ENCODE peak calls at places on chromosome 22, in six cellular contexts. One of them, this sample, is unnamed.

GRCh38 chr22:40276877-40277823 is 69.2 kb upstream of the ADSL start:
- DNase-seq in GM12865: no peak
- DNase-seq in NCI-H82: no peak
- DNase-seq in mesenchymal stem cell: peak; percentile 38
- DNase-seq in Caki2: no peak
- DNase-seq in activated CD4-positive, alpha-beta T cell treated with anti-CD3 and anti-CD28 coated beads for 36 hours: no peak
- DNase-seq in this sample: no peak

GRCh38 chr22:23789121-23789520 is 2.4 kb downstream of the SMARCB1 start:
- DNase-seq in GM12865: no peak
- DNase-seq in NCI-H82: no peak
- DNase-seq in mesenchymal stem cell: no peak
- DNase-seq in Caki2: no peak
- DNase-seq in activated CD4-positive, alpha-beta T cell treated with anti-CD3 and anti-CD28 coated beads for 36 hours: no peak
- DNase-seq in this sample: no peak

GRCh38 chr22:19825904-19826618 is 28.6 kb downstream of the GNB1L start:
- DNase-seq in GM12865: no peak
- DNase-seq in NCI-H82: no peak
- DNase-seq in mesenchymal stem cell: no peak
- DNase-seq in Caki2: no peak
- DNase-seq in activated CD4-positive, alpha-beta T cell treated with anti-CD3 and anti-CD28 coated beads for 36 hours: no peak
- DNase-seq in this sample: no peak

GRCh38 chr22:29073618-29074275 is 912 bp downstream of the KREMEN1 start:
- DNase-seq in GM12865: no peak
- DNase-seq in NCI-H82: peak; percentile 66
- DNase-seq in mesenchymal stem cell: peak; percentile 50
- DNase-seq in Caki2: no peak
- DNase-seq in activated CD4-positive, alpha-beta T cell treated with anti-CD3 and anti-CD28 coated beads for 36 hours: peak; percentile 39
- DNase-seq in this sample: no peak

GRCh38 chr22:42041784-42042183 is 28.8 kb downstream of the NAGA start:
- DNase-seq in GM12865: no peak
- DNase-seq in NCI-H82: no peak
- DNase-seq in mesenchymal stem cell: no peak
- DNase-seq in Caki2: no peak
- DNase-seq in activated CD4-positive, alpha-beta T cell treated with anti-CD3 and anti-CD28 coated beads for 36 hours: no peak
- DNase-seq in this sample: no peak

GRCh38 chr22:35986085-35986484 is 42.5 kb downstream of the RBFOX2 start:
- DNase-seq in GM12865: no peak
- DNase-seq in NCI-H82: no peak
- DNase-seq in mesenchymal stem cell: no peak
- DNase-seq in Caki2: no peak
- DNase-seq in activated CD4-positive, alpha-beta T cell treated with anti-CD3 and anti-CD28 coated beads for 36 hours: no peak
- DNase-seq in this sample: no peak

GRCh38 chr22:47187558-47187957 is 425.1 kb downstream of the TBC1D22A start:
- DNase-seq in GM12865: no peak
- DNase-seq in NCI-H82: no peak
- DNase-seq in mesenchymal stem cell: no peak
- DNase-seq in Caki2: no peak
- DNase-seq in activated CD4-positive, alpha-beta T cell treated with anti-CD3 and anti-CD28 coated beads for 36 hours: no peak
- DNase-seq in this sample: no peak

GRCh38 chr22:29478326-29479276 is 1.4 kb upstream of the NEFH start:
- DNase-seq in GM12865: no peak
- DNase-seq in NCI-H82: peak; percentile 54
- DNase-seq in mesenchymal stem cell: peak; percentile 23
- DNase-seq in Caki2: peak; percentile 57
- DNase-seq in activated CD4-positive, alpha-beta T cell treated with anti-CD3 and anti-CD28 coated beads for 36 hours: peak; percentile 53
- DNase-seq in this sample: no peak

GRCh38 chr22:28034145-28034759 is 115.2 kb upstream of the PITPNB start:
- DNase-seq in GM12865: no peak
- DNase-seq in NCI-H82: no peak
- DNase-seq in mesenchymal stem cell: no peak
- DNase-seq in Caki2: no peak
- DNase-seq in activated CD4-positive, alpha-beta T cell treated with anti-CD3 and anti-CD28 coated beads for 36 hours: no peak
- DNase-seq in this sample: no peak

GRCh38 chr22:31872209-31872608 is 72.1 kb upstream of the YWHAH start:
- DNase-seq in GM12865: peak; percentile 23
- DNase-seq in NCI-H82: no peak
- DNase-seq in mesenchymal stem cell: peak; percentile 24
- DNase-seq in Caki2: no peak
- DNase-seq in activated CD4-positive, alpha-beta T cell treated with anti-CD3 and anti-CD28 coated beads for 36 hours: peak; percentile 20
- DNase-seq in this sample: no peak

GRCh38 chr22:39518124-39518786 is 2.1 kb upstream of the ATF4 start:
- DNase-seq in GM12865: no peak
- DNase-seq in NCI-H82: peak; percentile 26
- DNase-seq in mesenchymal stem cell: peak; percentile 19
- DNase-seq in Caki2: no peak
- DNase-seq in activated CD4-positive, alpha-beta T cell treated with anti-CD3 and anti-CD28 coated beads for 36 hours: no peak
- DNase-seq in this sample: no peak

GRCh38 chr22:16922076-16922475 is 85.9 kb downstream of the GAB4 start:
- DNase-seq in GM12865: no peak
- DNase-seq in NCI-H82: no peak
- DNase-seq in mesenchymal stem cell: no peak
- DNase-seq in Caki2: no peak
- DNase-seq in activated CD4-positive, alpha-beta T cell treated with anti-CD3 and anti-CD28 coated beads for 36 hours: no peak
- DNase-seq in this sample: no peak

GRCh38 chr22:19168088-19168890 is 10.2 kb downstream of the SLC25A1 start:
- DNase-seq in GM12865: no peak
- DNase-seq in NCI-H82: no peak
- DNase-seq in mesenchymal stem cell: no peak
- DNase-seq in Caki2: no peak
- DNase-seq in activated CD4-positive, alpha-beta T cell treated with anti-CD3 and anti-CD28 coated beads for 36 hours: no peak
- DNase-seq in this sample: no peak

GRCh38 chr22:45626198-45626651 is 45.4 kb upstream of the ATXN10 start:
- DNase-seq in GM12865: no peak
- DNase-seq in NCI-H82: no peak
- DNase-seq in mesenchymal stem cell: no peak
- DNase-seq in Caki2: peak; percentile 87
- DNase-seq in activated CD4-positive, alpha-beta T cell treated with anti-CD3 and anti-CD28 coated beads for 36 hours: no peak
- DNase-seq in this sample: peak; percentile 25

GRCh38 chr22:31840581-31840980 is 86.8 kb downstream of the DEPDC5 start:
- DNase-seq in GM12865: no peak
- DNase-seq in NCI-H82: no peak
- DNase-seq in mesenchymal stem cell: no peak
- DNase-seq in Caki2: no peak
- DNase-seq in activated CD4-positive, alpha-beta T cell treated with anti-CD3 and anti-CD28 coated beads for 36 hours: no peak
- DNase-seq in this sample: no peak

GRCh38 chr22:20569059-20570058 is 61.9 kb downstream of the MED15 start:
- DNase-seq in GM12865: peak; percentile 80
- DNase-seq in NCI-H82: no peak
- DNase-seq in mesenchymal stem cell: peak; percentile 98
- DNase-seq in Caki2: peak; percentile 97
- DNase-seq in activated CD4-positive, alpha-beta T cell treated with anti-CD3 and anti-CD28 coated beads for 36 hours: peak; percentile 79
- DNase-seq in this sample: peak; percentile 95

GRCh38 chr22:43910178-43910695 is 13.4 kb upstream of the PNPLA3 start:
- DNase-seq in GM12865: no peak
- DNase-seq in NCI-H82: no peak
- DNase-seq in mesenchymal stem cell: no peak
- DNase-seq in Caki2: no peak
- DNase-seq in activated CD4-positive, alpha-beta T cell treated with anti-CD3 and anti-CD28 coated beads for 36 hours: no peak
- DNase-seq in this sample: no peak

GRCh38 chr22:24059121-24059520 is 48.0 kb downstream of the CABIN1 start:
- DNase-seq in GM12865: no peak
- DNase-seq in NCI-H82: no peak
- DNase-seq in mesenchymal stem cell: peak; percentile 52
- DNase-seq in Caki2: no peak
- DNase-seq in activated CD4-positive, alpha-beta T cell treated with anti-CD3 and anti-CD28 coated beads for 36 hours: no peak
- DNase-seq in this sample: no peak